ENCODE peak calls at places on chromosomes 5 and 9, in five cellular contexts. One of them, this sample, is unnamed.

GRCh38 chr9:122102156-122102555 is 9.0 kb upstream of the TTLL11 start:
- DNase-seq in SW480: no peak
- DNase-seq in stimulated activated CD8-positive, alpha-beta memory T cell treated with anti-CD3 and anti-CD28 coated beads, Interleukin-15, amount 100 ng/mL, for 4 hours: no peak
- DNase-seq in T-cell: no peak
- DNase-seq in LHCN-M2: no peak
- DNase-seq in this sample: no peak

GRCh38 chr5:41794478-41794877 is 75.7 kb downstream of the OXCT1 start:
- DNase-seq in SW480: peak; percentile 2
- DNase-seq in stimulated activated CD8-positive, alpha-beta memory T cell treated with anti-CD3 and anti-CD28 coated beads, Interleukin-15, amount 100 ng/mL, for 4 hours: no peak
- DNase-seq in T-cell: no peak
- DNase-seq in LHCN-M2: peak; percentile 87
- DNase-seq in this sample: no peak

GRCh38 chr9:38414040-38414723 is 10.1 kb downstream of the IGFBPL1 start:
- DNase-seq in SW480: no peak
- DNase-seq in stimulated activated CD8-positive, alpha-beta memory T cell treated with anti-CD3 and anti-CD28 coated beads, Interleukin-15, amount 100 ng/mL, for 4 hours: no peak
- DNase-seq in T-cell: no peak
- DNase-seq in LHCN-M2: peak; percentile 83
- DNase-seq in this sample: no peak

GRCh38 chr5:96014395-96014794 is 52.7 kb upstream of the ELL2 start:
- DNase-seq in SW480: no peak
- DNase-seq in stimulated activated CD8-positive, alpha-beta memory T cell treated with anti-CD3 and anti-CD28 coated beads, Interleukin-15, amount 100 ng/mL, for 4 hours: no peak
- DNase-seq in T-cell: no peak
- DNase-seq in LHCN-M2: no peak
- DNase-seq in this sample: no peak

GRCh38 chr5:86463339-86463738 is 154.4 kb upstream of the COX7C start:
- DNase-seq in SW480: no peak
- DNase-seq in stimulated activated CD8-positive, alpha-beta memory T cell treated with anti-CD3 and anti-CD28 coated beads, Interleukin-15, amount 100 ng/mL, for 4 hours: no peak
- DNase-seq in T-cell: no peak
- DNase-seq in LHCN-M2: no peak
- DNase-seq in this sample: no peak

GRCh38 chr9:137297060-137297664 is 4.9 kb downstream of the NRARP start:
- DNase-seq in SW480: no peak
- DNase-seq in stimulated activated CD8-positive, alpha-beta memory T cell treated with anti-CD3 and anti-CD28 coated beads, Interleukin-15, amount 100 ng/mL, for 4 hours: no peak
- DNase-seq in T-cell: no peak
- DNase-seq in LHCN-M2: no peak
- DNase-seq in this sample: no peak

GRCh38 chr5:79526928-79527327 is 13.0 kb upstream of the HOMER1 start:
- DNase-seq in SW480: no peak
- DNase-seq in stimulated activated CD8-positive, alpha-beta memory T cell treated with anti-CD3 and anti-CD28 coated beads, Interleukin-15, amount 100 ng/mL, for 4 hours: no peak
- DNase-seq in T-cell: no peak
- DNase-seq in LHCN-M2: no peak
- DNase-seq in this sample: no peak

GRCh38 chr5:150153957-150154617 is 1.6 kb downstream of the PDGFRB start:
- DNase-seq in SW480: no peak
- DNase-seq in stimulated activated CD8-positive, alpha-beta memory T cell treated with anti-CD3 and anti-CD28 coated beads, Interleukin-15, amount 100 ng/mL, for 4 hours: no peak
- DNase-seq in T-cell: peak; percentile 5
- DNase-seq in LHCN-M2: peak; percentile 31
- DNase-seq in this sample: no peak

GRCh38 chr9:18396102-18396728 is 77.7 kb upstream of the ADAMTSL1 start:
- DNase-seq in SW480: peak; percentile 7
- DNase-seq in stimulated activated CD8-positive, alpha-beta memory T cell treated with anti-CD3 and anti-CD28 coated beads, Interleukin-15, amount 100 ng/mL, for 4 hours: no peak
- DNase-seq in T-cell: no peak
- DNase-seq in LHCN-M2: peak; percentile 58
- DNase-seq in this sample: no peak

GRCh38 chr5:151038801-151039238 is 18.4 kb downstream of the GPX3 start:
- DNase-seq in SW480: no peak
- DNase-seq in stimulated activated CD8-positive, alpha-beta memory T cell treated with anti-CD3 and anti-CD28 coated beads, Interleukin-15, amount 100 ng/mL, for 4 hours: no peak
- DNase-seq in T-cell: no peak
- DNase-seq in LHCN-M2: peak; percentile 39
- DNase-seq in this sample: no peak

GRCh38 chr9:135702002-135702721 is at the start of gene KCNT1:
- DNase-seq in SW480: peak; percentile 40
- DNase-seq in stimulated activated CD8-positive, alpha-beta memory T cell treated with anti-CD3 and anti-CD28 coated beads, Interleukin-15, amount 100 ng/mL, for 4 hours: no peak
- DNase-seq in T-cell: peak; percentile 36
- DNase-seq in LHCN-M2: peak; percentile 19
- DNase-seq in this sample: peak; percentile 22

GRCh38 chr5:65047948-65048690 is 279.4 kb downstream of the CWC27 start:
- DNase-seq in SW480: no peak
- DNase-seq in stimulated activated CD8-positive, alpha-beta memory T cell treated with anti-CD3 and anti-CD28 coated beads, Interleukin-15, amount 100 ng/mL, for 4 hours: no peak
- DNase-seq in T-cell: no peak
- DNase-seq in LHCN-M2: no peak
- DNase-seq in this sample: no peak

GRCh38 chr5:172834570-172835245 is 657 bp downstream of the ERGIC1 start:
- DNase-seq in SW480: peak; percentile 31
- DNase-seq in stimulated activated CD8-positive, alpha-beta memory T cell treated with anti-CD3 and anti-CD28 coated beads, Interleukin-15, amount 100 ng/mL, for 4 hours: no peak
- DNase-seq in T-cell: no peak
- DNase-seq in LHCN-M2: no peak
- DNase-seq in this sample: no peak

GRCh38 chr5:104456122-104456521 is 893.5 kb upstream of the NUDT12 start:
- DNase-seq in SW480: no peak
- DNase-seq in stimulated activated CD8-positive, alpha-beta memory T cell treated with anti-CD3 and anti-CD28 coated beads, Interleukin-15, amount 100 ng/mL, for 4 hours: no peak
- DNase-seq in T-cell: no peak
- DNase-seq in LHCN-M2: no peak
- DNase-seq in this sample: peak; percentile 5

GRCh38 chr9:13387668-13388124 is 108.2 kb upstream of the MPDZ start:
- DNase-seq in SW480: no peak
- DNase-seq in stimulated activated CD8-positive, alpha-beta memory T cell treated with anti-CD3 and anti-CD28 coated beads, Interleukin-15, amount 100 ng/mL, for 4 hours: no peak
- DNase-seq in T-cell: no peak
- DNase-seq in LHCN-M2: peak; percentile 8
- DNase-seq in this sample: no peak

GRCh38 chr9:135520916-135521607 is at the start of gene LCN1:
- DNase-seq in SW480: no peak
- DNase-seq in stimulated activated CD8-positive, alpha-beta memory T cell treated with anti-CD3 and anti-CD28 coated beads, Interleukin-15, amount 100 ng/mL, for 4 hours: no peak
- DNase-seq in T-cell: no peak
- DNase-seq in LHCN-M2: no peak
- DNase-seq in this sample: no peak

GRCh38 chr9:38467404-38467803 is 43.1 kb upstream of the IGFBPL1 start:
- DNase-seq in SW480: no peak
- DNase-seq in stimulated activated CD8-positive, alpha-beta memory T cell treated with anti-CD3 and anti-CD28 coated beads, Interleukin-15, amount 100 ng/mL, for 4 hours: no peak
- DNase-seq in T-cell: no peak
- DNase-seq in LHCN-M2: no peak
- DNase-seq in this sample: no peak

GRCh38 chr5:133421394-133421793 is 190.9 kb downstream of the FSTL4 start:
- DNase-seq in SW480: no peak
- DNase-seq in stimulated activated CD8-positive, alpha-beta memory T cell treated with anti-CD3 and anti-CD28 coated beads, Interleukin-15, amount 100 ng/mL, for 4 hours: no peak
- DNase-seq in T-cell: no peak
- DNase-seq in LHCN-M2: peak; percentile 13
- DNase-seq in this sample: no peak

GRCh38 chr5:124923131-124923530 is 176.7 kb upstream of the ZNF608 start:
- DNase-seq in SW480: no peak
- DNase-seq in stimulated activated CD8-positive, alpha-beta memory T cell treated with anti-CD3 and anti-CD28 coated beads, Interleukin-15, amount 100 ng/mL, for 4 hours: no peak
- DNase-seq in T-cell: no peak
- DNase-seq in LHCN-M2: peak; percentile 21
- DNase-seq in this sample: peak; percentile 8

GRCh38 chr9:93683331-93684134 is 107.1 kb downstream of the PHF2 start:
- DNase-seq in SW480: no peak
- DNase-seq in stimulated activated CD8-positive, alpha-beta memory T cell treated with anti-CD3 and anti-CD28 coated beads, Interleukin-15, amount 100 ng/mL, for 4 hours: no peak
- DNase-seq in T-cell: no peak
- DNase-seq in LHCN-M2: no peak
- DNase-seq in this sample: no peak

GRCh38 chr5:143316844-143317631 is 86.4 kb downstream of the NR3C1 start:
- DNase-seq in SW480: no peak
- DNase-seq in stimulated activated CD8-positive, alpha-beta memory T cell treated with anti-CD3 and anti-CD28 coated beads, Interleukin-15, amount 100 ng/mL, for 4 hours: no peak
- DNase-seq in T-cell: no peak
- DNase-seq in LHCN-M2: no peak
- DNase-seq in this sample: no peak

GRCh38 chr9:90843530-90843929 is 41.9 kb downstream of the SYK start:
- DNase-seq in SW480: no peak
- DNase-seq in stimulated activated CD8-positive, alpha-beta memory T cell treated with anti-CD3 and anti-CD28 coated beads, Interleukin-15, amount 100 ng/mL, for 4 hours: no peak
- DNase-seq in T-cell: no peak
- DNase-seq in LHCN-M2: no peak
- DNase-seq in this sample: no peak

GRCh38 chr9:127050581-127050980 is 71.9 kb downstream of the ANGPTL2 start:
- DNase-seq in SW480: no peak
- DNase-seq in stimulated activated CD8-positive, alpha-beta memory T cell treated with anti-CD3 and anti-CD28 coated beads, Interleukin-15, amount 100 ng/mL, for 4 hours: no peak
- DNase-seq in T-cell: no peak
- DNase-seq in LHCN-M2: peak; percentile 14
- DNase-seq in this sample: no peak

GRCh38 chr9:111870774-111871542 is 25.7 kb upstream of the UGCG start:
- DNase-seq in SW480: no peak
- DNase-seq in stimulated activated CD8-positive, alpha-beta memory T cell treated with anti-CD3 and anti-CD28 coated beads, Interleukin-15, amount 100 ng/mL, for 4 hours: no peak
- DNase-seq in T-cell: no peak
- DNase-seq in LHCN-M2: no peak
- DNase-seq in this sample: no peak

GRCh38 chr5:39082995-39083394 is 8.8 kb upstream of the RICTOR start:
- DNase-seq in SW480: no peak
- DNase-seq in stimulated activated CD8-positive, alpha-beta memory T cell treated with anti-CD3 and anti-CD28 coated beads, Interleukin-15, amount 100 ng/mL, for 4 hours: no peak
- DNase-seq in T-cell: no peak
- DNase-seq in LHCN-M2: no peak
- DNase-seq in this sample: no peak

GRCh38 chr9:5631021-5631420 is 2.1 kb downstream of the RIC1 start:
- DNase-seq in SW480: no peak
- DNase-seq in stimulated activated CD8-positive, alpha-beta memory T cell treated with anti-CD3 and anti-CD28 coated beads, Interleukin-15, amount 100 ng/mL, for 4 hours: no peak
- DNase-seq in T-cell: no peak
- DNase-seq in LHCN-M2: no peak
- DNase-seq in this sample: no peak

GRCh38 chr5:7218146-7218545 is 177.8 kb upstream of the ADCY2 start:
- DNase-seq in SW480: no peak
- DNase-seq in stimulated activated CD8-positive, alpha-beta memory T cell treated with anti-CD3 and anti-CD28 coated beads, Interleukin-15, amount 100 ng/mL, for 4 hours: no peak
- DNase-seq in T-cell: no peak
- DNase-seq in LHCN-M2: no peak
- DNase-seq in this sample: no peak

GRCh38 chr5:172798422-172799215 is 27.6 kb upstream of the DUSP1 start:
- DNase-seq in SW480: no peak
- DNase-seq in stimulated activated CD8-positive, alpha-beta memory T cell treated with anti-CD3 and anti-CD28 coated beads, Interleukin-15, amount 100 ng/mL, for 4 hours: no peak
- DNase-seq in T-cell: no peak
- DNase-seq in LHCN-M2: peak; percentile 92
- DNase-seq in this sample: no peak

GRCh38 chr9:121975801-121976277 is 117.3 kb downstream of the TTLL11 start:
- DNase-seq in SW480: peak; percentile 85
- DNase-seq in stimulated activated CD8-positive, alpha-beta memory T cell treated with anti-CD3 and anti-CD28 coated beads, Interleukin-15, amount 100 ng/mL, for 4 hours: no peak
- DNase-seq in T-cell: no peak
- DNase-seq in LHCN-M2: no peak
- DNase-seq in this sample: no peak

GRCh38 chr5:177552839-177553455 is 1.4 kb downstream of the FAM193B start:
- DNase-seq in SW480: no peak
- DNase-seq in stimulated activated CD8-positive, alpha-beta memory T cell treated with anti-CD3 and anti-CD28 coated beads, Interleukin-15, amount 100 ng/mL, for 4 hours: no peak
- DNase-seq in T-cell: no peak
- DNase-seq in LHCN-M2: peak; percentile 26
- DNase-seq in this sample: no peak

GRCh38 chr5:55599148-55600050 is 64.6 kb upstream of the PLPP1 start:
- DNase-seq in SW480: no peak
- DNase-seq in stimulated activated CD8-positive, alpha-beta memory T cell treated with anti-CD3 and anti-CD28 coated beads, Interleukin-15, amount 100 ng/mL, for 4 hours: no peak
- DNase-seq in T-cell: no peak
- DNase-seq in LHCN-M2: no peak
- DNase-seq in this sample: no peak

This sample was measured in NCI-H2107.